ENCODE peak calls at places on chromosomes 1 and 21, in seven cellular contexts. R is A549; E is neural progenitor cell; H is AG04450; W is fibroblast of lung; U is cardiac muscle cell; X is CD8-positive, alpha-beta T cell. J is an unnamed sample.

GRCh38 chr21:44833663-44834062 is 15.8 kb upstream of the SUMO3 start:
- DNase-seq in X (no peak), H (no peak), U (no peak), R (no peak), W (no peak), E (no peak), J (no peak)

GRCh38 chr21:46165099-46165498 is 9.7 kb upstream of the FTCD start:
- DNase-seq in U (no peak), X (no peak), H (no peak), W (no peak), E (no peak), R (no peak), J (no peak)

GRCh38 chr1:169590932-169591331 is 4.7 kb upstream of the F5 start:
- DNase-seq in W (no peak), R (no peak), E (no peak), X (no peak), U (no peak), H (no peak), J (no peak)

GRCh38 chr1:67648582-67649326 is 36.2 kb upstream of the GADD45A start:
- DNase-seq in X (no peak), R (no peak), H (no peak), W (no peak), U (no peak), E (no peak), J (no peak)

GRCh38 chr1:27862671-27863551 is 9.4 kb upstream of the THEMIS2 start:
- DNase-seq in W (peak; percentile 95), U (no peak), X (no peak), R (no peak), E (no peak), H (peak; percentile 90), J (peak; percentile 61)

GRCh38 chr1:156641761-156642264 is at the start of gene BCAN:
- DNase-seq in U (peak; percentile 83), E (peak; percentile 91), X (no peak), H (no peak), R (no peak), W (no peak), J (no peak)

GRCh38 chr1:151611288-151611790 is 511 bp upstream of the SNX27 start:
- DNase-seq in E (no peak), H (no peak), U (no peak), W (peak; percentile 36), X (no peak), R (no peak), J (no peak)

GRCh38 chr1:54883349-54884102 is 3.5 kb downstream of the DHCR24 start:
- DNase-seq in R (no peak), H (no peak), E (no peak), W (no peak), U (no peak), X (no peak), J (no peak)

GRCh38 chr1:243409284-243409683 is 153.4 kb downstream of the SDCCAG8 start:
- DNase-seq in W (no peak), X (no peak), U (no peak), E (no peak), R (peak; percentile 2), H (no peak), J (peak; percentile 32)

GRCh38 chr1:51982161-51982560 is 8.3 kb downstream of the RAB3B start:
- DNase-seq in W (no peak), X (no peak), E (no peak), R (no peak), U (no peak), H (no peak), J (no peak)

GRCh38 chr1:229309684-229310083 is 33.2 kb downstream of the CCSAP start:
- DNase-seq in H (no peak), W (no peak), E (no peak), X (no peak), R (no peak), U (no peak), J (no peak)

GRCh38 chr1:200699871-200700270 is 30.2 kb upstream of the DDX59 start:
- DNase-seq in R (no peak), U (no peak), W (no peak), X (no peak), H (peak; percentile 54), E (no peak), J (peak; percentile 11)

GRCh38 chr1:201947697-201948008 is 1.3 kb upstream of the LMOD1 start:
- DNase-seq in E (no peak), W (no peak), U (no peak), X (no peak), H (no peak), R (no peak), J (no peak)

GRCh38 chr1:9303916-9304315 is 11.2 kb downstream of the SPSB1 start:
- DNase-seq in W (no peak), E (no peak), U (no peak), X (no peak), R (no peak), H (no peak), J (no peak)

GRCh38 chr1:62144238-62144831 is 50.3 kb upstream of the L1TD1 start:
- DNase-seq in R (peak; percentile 40), E (peak; percentile 64), X (peak; percentile 5), W (peak; percentile 31), H (peak; percentile 11), U (peak; percentile 55), J (peak; percentile 54)

GRCh38 chr1:36217667-36218066 is 6.6 kb upstream of the THRAP3 start:
- DNase-seq in W (peak; percentile 39), H (no peak), U (peak; percentile 21), X (no peak), R (no peak), E (no peak), J (no peak)

GRCh38 chr1:90358448-90358847 is 358.7 kb downstream of the BARHL2 start:
- DNase-seq in R (no peak), X (no peak), U (no peak), H (no peak), E (no peak), W (no peak), J (peak; percentile 51)

GRCh38 chr1:7591565-7591964 is 179.5 kb upstream of the VAMP3 start:
- DNase-seq in R (no peak), W (no peak), E (no peak), U (no peak), X (no peak), H (no peak), J (no peak)

GRCh38 chr1:228737613-228738012 is 2.3 kb downstream of the RHOU start:
- DNase-seq in E (no peak), H (no peak), W (no peak), X (no peak), U (no peak), R (no peak), J (no peak)

DNA sequence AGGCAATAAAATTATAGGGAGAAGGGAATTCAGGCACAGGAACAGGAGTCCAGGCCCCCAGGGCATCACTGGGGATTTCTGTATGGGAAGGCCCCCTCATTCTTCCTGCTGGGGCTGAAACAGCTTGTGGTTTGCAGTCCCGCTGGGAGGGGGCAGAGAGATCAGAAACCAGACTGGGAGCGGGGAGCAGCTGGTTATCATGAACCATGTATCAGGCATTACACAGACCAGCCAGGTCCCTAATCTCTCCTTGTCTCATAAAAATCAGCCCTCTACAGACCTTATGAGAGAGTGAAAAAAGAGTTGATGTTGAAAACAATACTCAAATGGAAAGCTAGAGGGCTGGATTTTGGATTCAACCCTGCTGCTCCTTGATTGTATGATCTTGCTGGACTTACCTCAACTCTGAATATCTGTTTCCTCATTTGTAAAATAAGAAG is 93.4 kb upstream of the F3 start:
- DNase-seq in H (no peak), W (no peak), R (no peak), E (no peak), U (no peak), X (no peak), J (no peak)
- TF ChIP-seq CTCF in H (peak; percentile 27), W (no peak), R (no peak), E (no peak), U (no peak), X (no peak), J (no peak)

DNA sequence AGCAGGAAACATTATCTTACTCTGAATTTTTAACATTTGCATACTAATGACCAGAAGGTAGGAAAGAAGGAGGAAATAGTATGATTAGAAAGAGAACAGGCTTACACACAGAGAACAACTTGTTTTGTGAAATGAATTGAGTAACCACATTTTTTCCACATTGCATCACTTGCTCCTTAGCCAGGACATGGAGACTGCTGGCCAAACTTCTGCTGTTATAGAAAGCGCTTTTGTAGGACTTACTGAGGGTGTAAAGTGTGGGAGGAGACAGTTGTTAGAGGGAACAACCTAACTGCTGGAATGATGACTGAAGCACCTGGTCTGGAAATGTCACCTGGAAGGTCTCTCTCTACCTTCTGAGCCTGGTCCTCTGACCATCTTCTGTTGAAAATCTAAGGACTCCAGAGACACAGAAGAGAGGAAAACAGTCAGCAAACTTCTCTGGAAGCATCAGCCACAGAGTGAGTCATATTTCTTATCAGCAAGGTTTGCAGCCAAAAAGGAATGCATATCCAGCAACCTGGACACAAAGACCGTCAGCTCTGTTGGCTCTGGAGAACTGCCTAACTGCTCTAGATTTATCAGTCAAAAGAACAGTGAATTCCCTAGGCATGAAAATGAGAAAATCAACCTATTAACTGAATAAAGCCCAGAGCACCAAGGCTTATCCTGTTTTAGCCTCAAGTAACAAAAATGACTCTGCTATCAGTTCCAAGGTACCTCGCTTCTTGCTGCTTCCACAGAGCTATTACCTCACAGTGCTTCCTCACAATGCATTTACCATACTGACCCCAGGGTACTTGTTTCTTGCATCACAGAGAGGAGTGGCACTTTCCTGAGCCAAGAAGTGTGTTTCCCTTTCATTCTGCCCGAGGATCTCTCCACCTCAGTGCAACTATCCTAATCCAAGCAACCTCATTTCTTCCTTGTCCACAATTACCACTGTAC is 88.1 kb upstream of the SLFNL1 start:
- DNase-seq in X (no peak), U (no peak), R (peak; percentile 38), W (peak; percentile 96), E (no peak), H (peak; percentile 73), J (no peak)
- H3K4me3 ChIP-seq in X (no peak overlapping the region), U (no peak overlapping the region), R (peak overlapping the region; percentile 20), W (no peak overlapping the region), E (no peak overlapping the region), H (peak overlapping the region; percentile 35), J (no peak overlapping the region)

GRCh38 chr1:47675721-47676120 is 237.9 kb downstream of the FOXD2 start:
- DNase-seq in X (no peak), U (no peak), R (no peak), H (no peak), E (no peak), W (no peak), J (no peak)

GRCh38 chr1:47674189-47674588 is 236.3 kb downstream of the FOXD2 start:
- DNase-seq in E (no peak), R (no peak), W (no peak), U (no peak), X (no peak), H (no peak), J (no peak)

GRCh38 chr1:47677241-47677940 is 239.5 kb downstream of the FOXD2 start:
- DNase-seq in W (no peak), X (no peak), H (no peak), E (no peak), R (no peak), U (no peak), J (no peak)

GRCh38 chr1:47676311-47677054 is 238.6 kb downstream of the FOXD2 start:
- DNase-seq in W (no peak), R (no peak), U (no peak), X (no peak), H (no peak), E (no peak), J (peak; percentile 7)

GRCh38 chr1:47675047-47675675 is 237.3 kb downstream of the FOXD2 start:
- DNase-seq in X (no peak), R (no peak), H (no peak), E (no peak), W (no peak), U (no peak), J (no peak)
- TF ChIP-seq CTCF in X (no peak), R (no peak), H (no peak), E (no peak), W (no peak), U (no peak), J (no peak)

GRCh38 chr1:70762386-70762785 is 285.2 kb downstream of the PTGER3 start:
- DNase-seq in W (no peak), R (no peak), H (no peak), U (no peak), E (no peak), X (no peak), J (no peak)
- H3K4me3 ChIP-seq in W (no peak overlapping the region), R (no peak overlapping the region), H (no peak overlapping the region), U (no peak overlapping the region), E (no peak overlapping the region), X (no peak overlapping the region), J (no peak overlapping the region)